ENCODE peak calls at places on chromosomes 4 and X, in four cellular contexts. G is WTC11, U is HepG2, S is SK-N-SH. Z is an unnamed sample.

GRCh38 chr4:55838952-55839351 is 14.5 kb upstream of the EXOC1 start:
- DNase-seq in G (no peak), U (no peak), S (no peak), Z (no peak)

GRCh38 chrX:15310117-15310516 is 5.3 kb downstream of the ASB11 start:
- DNase-seq in S (no peak), U (no peak), G (no peak), Z (no peak)

GRCh38 chr4:76637704-76638361 is 202.8 kb downstream of the SHROOM3 start:
- DNase-seq in S (no peak), U (no peak), G (no peak), Z (no peak)

GRCh38 chr4:140426610-140427103 is 791 bp downstream of the CLGN start:
- DNase-seq in U (peak; percentile 3), S (peak; percentile 74), G (peak; percentile 53), Z (peak; percentile 12)

GRCh38 chr4:122104184-122104583 is 47.9 kb upstream of the BLTP1 start:
- DNase-seq in S (no peak), G (no peak), U (no peak), Z (no peak)

GRCh38 chrX:123475068-123475724 is 257.7 kb downstream of the THOC2 start:
- DNase-seq in G (no peak), S (no peak), U (no peak), Z (no peak)

GRCh38 chrX:124665878-124666425 is 319.6 kb downstream of the SH2D1A start:
- DNase-seq in G (no peak), U (no peak), S (no peak), Z (no peak)

GRCh38 chrX:28188526-28188925 is 207.3 kb upstream of the DCAF8L1 start:
- DNase-seq in S (no peak), U (no peak), G (no peak), Z (no peak)

GRCh38 chrX:66074920-66075879 is 35.3 kb upstream of the VSIG4 start:
- DNase-seq in S (no peak), U (no peak), G (no peak), Z (peak; percentile 28)

GRCh38 chrX:134374294-134374693 is 85.7 kb upstream of the HPRT1 start:
- DNase-seq in G (no peak), S (no peak), U (no peak), Z (no peak)

GRCh38 chr4:16140520-16141249 is 56.9 kb upstream of the PROM1 start:
- DNase-seq in G (no peak), S (no peak), U (peak; percentile 99), Z (no peak)

GRCh38 chr4:91936301-91936700 is 367.5 kb upstream of the GRID2 start:
- DNase-seq in S (no peak), G (no peak), U (no peak), Z (no peak)

GRCh38 chr4:1720163-1720983 is 750 bp downstream of the TMEM129 start:
- DNase-seq in S (peak; percentile 74), U (no peak), G (peak; percentile 50), Z (peak; percentile 59)

GRCh38 chr4:167966161-167966560 is 126.2 kb upstream of the ANXA10 start:
- DNase-seq in S (no peak), U (no peak), G (no peak), Z (no peak)

GRCh38 chr4:26086621-26087068 is 172.6 kb downstream of the SMIM20 start:
- DNase-seq in G (no peak), U (no peak), S (peak; percentile 59), Z (no peak)

DNA sequence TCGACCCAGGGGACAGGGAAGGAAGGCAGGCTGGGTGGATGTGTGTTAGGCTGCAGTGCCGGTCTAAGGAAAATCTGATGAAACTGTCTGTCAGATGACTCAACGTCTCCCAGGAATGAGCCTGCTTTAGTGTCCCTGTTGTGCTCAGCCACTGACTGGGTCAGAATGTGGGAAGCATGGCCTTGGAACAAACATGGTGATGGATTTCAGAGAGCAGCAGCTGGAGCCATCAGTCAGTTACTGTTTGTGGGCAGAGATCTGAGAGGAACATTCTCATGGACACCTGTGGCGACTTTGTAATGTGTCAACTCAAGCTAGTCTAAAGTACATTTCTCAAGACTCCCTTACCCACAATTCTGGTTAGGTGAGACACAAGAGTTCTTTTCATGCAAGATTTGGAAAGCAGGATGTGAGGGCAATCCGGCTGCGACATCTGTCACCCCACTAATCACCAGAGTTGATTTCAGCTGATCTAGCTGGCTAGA is 63.2 kb downstream of the ANAPC10 start:
- DNase-seq in G (no peak), U (no peak), S (no peak), Z (no peak)
- TF ChIP-seq FOXJ3 in G (no peak), U (no peak), S (no peak), Z (no peak)

DNA sequence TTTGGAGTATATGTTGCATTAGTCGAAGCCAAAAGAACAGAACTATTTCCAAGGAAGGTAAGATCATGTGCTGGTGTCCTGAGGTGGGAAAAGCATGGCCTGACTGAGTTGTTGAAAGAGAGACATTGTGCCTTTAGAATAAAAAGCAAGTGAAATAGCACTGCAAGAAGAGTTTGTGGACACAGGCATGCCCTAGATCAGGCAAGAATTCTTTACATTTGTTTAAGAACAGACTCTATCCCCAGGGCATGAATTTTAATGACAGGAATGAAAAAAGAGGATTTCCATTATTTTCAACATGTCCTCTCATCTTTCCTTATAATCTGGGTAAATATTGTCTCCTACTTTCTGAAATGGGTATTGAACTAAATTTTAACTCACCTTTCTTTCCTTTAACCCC is 516.2 kb upstream of the GALNT7 start:
- DNase-seq in U (no peak), S (no peak), G (no peak), Z (no peak)
- TF ChIP-seq FOXJ3 in U (no peak), S (no peak), G (no peak), Z (no peak)

GRCh38 chr4:143240920-143241319 is 56.2 kb downstream of the USP38 start:
- DNase-seq in G (no peak), U (peak; percentile 20), S (no peak), Z (no peak)
- TF ChIP-seq FOXJ3 in G (no peak), U (no peak), S (no peak), Z (no peak)

GRCh38 chrX:79366888-79367749 is at the start of gene ITM2A:
- DNase-seq in U (no peak), S (peak; percentile 3), G (peak; percentile 55), Z (peak; percentile 85)
- TF ChIP-seq FOXJ3 in U (no peak), S (no peak), G (no peak), Z (no peak)

DNA sequence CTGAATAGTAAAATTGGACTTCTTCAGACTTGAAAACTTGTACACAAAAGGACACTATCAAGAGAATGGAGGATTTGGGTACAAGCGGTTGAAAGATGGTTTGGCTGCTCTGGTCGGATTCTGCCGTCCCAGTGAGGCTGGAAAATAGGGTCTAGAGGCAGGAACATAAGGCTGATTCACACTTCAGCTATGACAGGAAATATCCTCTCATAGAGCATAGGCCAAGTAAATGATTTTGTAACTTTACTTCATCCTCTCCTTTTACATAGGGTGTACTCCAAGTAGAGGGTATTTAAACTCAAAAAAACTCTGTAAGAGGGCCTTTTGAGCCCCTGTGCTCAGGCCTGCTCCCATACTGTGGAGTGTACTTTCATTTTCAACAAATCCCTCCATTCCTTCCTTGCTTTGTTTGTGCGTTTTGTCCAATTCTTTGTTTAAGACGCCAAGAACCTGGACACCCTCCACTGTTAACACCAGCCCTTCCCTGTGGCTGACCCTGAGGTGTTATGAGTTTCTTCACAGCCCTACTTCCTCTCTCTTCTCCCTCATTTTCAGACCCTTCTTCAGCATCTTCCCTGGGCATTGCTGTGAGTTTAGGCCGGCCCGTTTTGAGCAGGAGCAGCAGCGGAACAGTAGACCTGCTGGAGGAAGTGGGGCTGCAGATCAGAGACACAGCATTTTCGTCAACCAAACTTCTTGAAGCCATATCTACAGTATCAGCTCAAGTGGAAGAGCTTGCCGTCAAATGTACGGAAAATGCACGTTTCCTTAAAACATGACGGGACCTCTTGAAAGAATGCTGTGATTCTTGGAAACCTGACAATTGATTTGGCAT is 7.2 kb downstream of the PGAM4 start:
- DNase-seq in G (no peak), U (no peak), S (no peak), Z (no peak)
- TF ChIP-seq FOXJ3 in G (no peak), U (no peak), S (no peak), Z (no peak)

GRCh38 chr4:57403591-57403990 is 293.4 kb upstream of the IGFBP7 start:
- DNase-seq in U (no peak), S (no peak), G (no peak), Z (no peak)

GRCh38 chr4:57404463-57404862 is 294.3 kb upstream of the IGFBP7 start:
- DNase-seq in G (no peak), S (no peak), U (no peak), Z (no peak)

GRCh38 chr4:57401586-57401985 is 291.4 kb upstream of the IGFBP7 start:
- DNase-seq in U (no peak), S (no peak), G (no peak), Z (no peak)

GRCh38 chr4:57410331-57411052 is 300.3 kb upstream of the IGFBP7 start:
- DNase-seq in U (no peak), S (no peak), G (no peak), Z (no peak)

DNA sequence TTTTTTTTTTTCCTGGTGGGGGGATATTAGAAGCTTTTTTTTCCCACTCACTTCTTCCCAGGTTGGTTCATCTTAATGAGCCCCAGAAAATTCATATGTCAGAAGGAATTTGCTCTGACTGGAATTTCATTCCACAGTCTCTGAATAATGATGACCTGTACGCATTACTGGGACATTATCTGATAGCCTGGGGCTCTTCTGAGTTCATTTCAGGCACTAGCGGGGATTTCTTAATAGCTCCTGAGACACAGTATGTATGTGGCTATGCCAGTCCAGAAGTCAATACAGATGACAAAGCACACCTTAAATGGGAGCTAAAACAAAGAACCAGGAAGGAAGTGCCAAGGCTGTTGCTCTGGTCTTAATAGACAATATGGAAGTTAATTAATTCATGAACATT is 295.2 kb upstream of the IGFBP7 start:
- DNase-seq in G (no peak), U (no peak), S (peak; percentile 5), Z (no peak)
- TF ChIP-seq FOXJ3 in G (no peak), U (no peak), S (no peak), Z (no peak)

GRCh38 chr4:185965456-185966384 is 103.2 kb upstream of the TLR3 start:
- DNase-seq in U (no peak), S (no peak), G (no peak), Z (no peak)
- TF ChIP-seq FOXJ3 in U (no peak), S (no peak), G (no peak), Z (no peak)

GRCh38 chrX:1165535-1166196 is 46.8 kb downstream of the CRLF2 start:
- DNase-seq in U (no peak), G (no peak), S (no peak), Z (no peak)
- TF ChIP-seq FOXJ3 in U (no peak), G (no peak), S (no peak), Z (no peak)

DNA sequence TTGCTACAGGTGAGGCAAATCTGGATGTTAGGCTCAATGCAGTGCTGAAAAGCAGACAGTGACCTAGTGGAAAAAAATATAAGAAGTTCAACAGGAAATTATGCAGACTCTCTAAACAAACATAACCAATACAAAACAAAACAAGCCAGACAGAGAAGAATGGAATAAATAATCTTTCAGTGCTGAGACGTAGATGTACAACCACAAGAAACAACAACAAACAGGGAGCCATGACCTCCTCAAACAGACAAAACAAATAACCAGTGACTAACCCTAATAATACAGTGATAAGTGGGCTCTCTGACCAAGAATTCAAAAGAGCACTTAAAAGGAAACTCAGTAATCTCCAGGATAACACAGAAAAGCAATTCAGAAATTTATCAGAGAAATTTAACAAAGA is 239.3 kb downstream of the SLC39A8 start:
- DNase-seq in U (no peak), S (no peak), G (no peak), Z (no peak)
- TF ChIP-seq FOXJ3 in U (no peak), S (no peak), G (no peak), Z (no peak)